ENCODE peak calls at places on chromosomes 4 and X, in eight cellular contexts. B is heart right ventricle; L is gastrocnemius medialis; G is kidney; O is CD8-positive, alpha-beta T cell; T is GM23338; Y is pancreas; U is heart left ventricle. S is an unnamed sample. For H3K36me3, the result is how much of the 10 kb centered on the place peaks cover.

GRCh38 chrX:150688911-150689451 is 4.2 kb upstream of the MTMR1 start:
- DNase-seq in U (no peak), O (no peak), G (no peak), T (peak), B (no peak), L (no peak), Y (no peak), S (no peak)

GRCh38 chr4:7421356-7422097 is 13.2 kb downstream of the PSAPL1 start:
- DNase-seq in T (no peak), G (no peak), B (no peak), U (no peak), O (no peak), L (no peak), Y (peak), S (no peak)

GRCh38 chr4:61406677-61407076 is 206.6 kb downstream of the ADGRL3 start:
- DNase-seq in O (no peak), L (no peak), B (no peak), Y (no peak), U (no peak), G (no peak), T (no peak), S (no peak)

GRCh38 chrX:119045884-119046283 is 26.9 kb upstream of the CT47C1 start:
- DNase-seq in U (no peak), B (no peak), O (no peak), G (no peak), T (no peak), Y (no peak), L (no peak), S (no peak)

GRCh38 chr4:83054928-83055327 is 19.9 kb downstream of the COPS4 start:
- DNase-seq in B (no peak), G (no peak), L (no peak), U (no peak), Y (no peak), T (no peak), O (no peak), S (no peak)

GRCh38 chr4:22502895-22503814 is 12.7 kb downstream of the ADGRA3 start:
- DNase-seq in B (no peak), G (no peak), O (no peak), T (no peak), Y (no peak), L (no peak), U (no peak), S (no peak)

GRCh38 chr4:5718411-5718810 is 7.4 kb downstream of the EVC start:
- DNase-seq in U (no peak), L (no peak), O (no peak), T (no peak), B (no peak), G (no peak), Y (no peak), S (no peak)

GRCh38 chr4:38058186-38058585 is 98.0 kb downstream of the PTTG2 start:
- DNase-seq in O (no peak), B (no peak), G (no peak), T (no peak), U (no peak), L (no peak), Y (no peak), S (no peak)

GRCh38 chr4:188387134-188387791 is 248.0 kb downstream of the TRIML1 start:
- DNase-seq in T (peak), B (no peak), O (no peak), L (no peak), G (no peak), Y (no peak), U (no peak), S (no peak)

GRCh38 chr4:82624819-82625218 is 63.0 kb upstream of the TMEM150C start:
- DNase-seq in O (no peak), U (no peak), L (no peak), Y (no peak), T (no peak), B (no peak), G (no peak), S (no peak)

DNA sequence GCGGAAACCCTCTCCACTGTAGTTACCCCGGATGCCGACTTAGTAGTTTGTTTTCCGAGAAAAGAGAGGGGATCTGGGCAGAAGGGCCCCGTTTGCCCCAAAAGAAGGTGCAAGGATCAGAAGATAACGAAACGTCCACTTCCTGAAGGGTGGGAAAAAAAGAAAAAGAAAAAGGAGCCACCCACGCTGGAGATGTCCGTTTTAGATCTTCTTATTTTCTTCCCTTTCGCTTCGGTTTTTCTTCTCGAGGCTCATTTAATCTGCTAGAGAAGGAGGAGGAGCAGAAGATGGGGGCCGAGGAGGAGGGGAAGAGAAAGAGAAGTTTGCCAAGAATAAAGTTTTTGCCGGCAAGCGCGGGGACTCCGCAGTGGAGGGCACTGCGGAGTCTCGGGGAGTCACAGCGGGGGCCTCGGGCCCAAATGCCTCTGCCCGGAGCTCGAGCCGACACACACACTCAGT is 490 bp downstream of the LEF1 start:
- DNase-seq in L (no peak), O (peak), Y (no peak), U (no peak), B (no peak), G (no peak), T (no peak), S (no peak)
- TF ChIP-seq CTCF in L (no peak), O (no peak), Y (no peak), U (no peak), B (no peak), G (no peak), T (no peak), S (no peak)

GRCh38 chr4:80492761-80493160 is 157.2 kb downstream of the CFAP299 start:
- DNase-seq in L (no peak), O (peak), G (no peak), B (no peak), T (no peak), U (no peak), Y (no peak), S (no peak)
- H3K4me3 ChIP-seq in L (no peak), O (no peak), G (no peak), B (no peak), T (no peak), U (no peak), Y (no peak), S (no peak)

GRCh38 chrX:1442016-1442665 is 10.6 kb downstream of the ASMTL start:
- DNase-seq in G (peak), L (no peak), Y (peak), T (no peak), B (no peak), O (no peak), U (no peak), S (no peak)

GRCh38 chrX:1442724-1443367 is 9.9 kb downstream of the ASMTL start:
- DNase-seq in T (no peak), U (no peak), O (no peak), L (no peak), B (no peak), Y (peak), G (peak), S (no peak)

GRCh38 chrX:1443496-1444075 is 9.1 kb downstream of the ASMTL start:
- DNase-seq in L (no peak), G (peak), O (no peak), B (no peak), U (no peak), Y (peak), T (no peak), S (no peak)

GRCh38 chrX:1448793-1449580 is 3.7 kb downstream of the ASMTL start:
- DNase-seq in L (no peak), O (peak), B (no peak), G (peak), Y (no peak), U (no peak), T (no peak), S (no peak)

DNA sequence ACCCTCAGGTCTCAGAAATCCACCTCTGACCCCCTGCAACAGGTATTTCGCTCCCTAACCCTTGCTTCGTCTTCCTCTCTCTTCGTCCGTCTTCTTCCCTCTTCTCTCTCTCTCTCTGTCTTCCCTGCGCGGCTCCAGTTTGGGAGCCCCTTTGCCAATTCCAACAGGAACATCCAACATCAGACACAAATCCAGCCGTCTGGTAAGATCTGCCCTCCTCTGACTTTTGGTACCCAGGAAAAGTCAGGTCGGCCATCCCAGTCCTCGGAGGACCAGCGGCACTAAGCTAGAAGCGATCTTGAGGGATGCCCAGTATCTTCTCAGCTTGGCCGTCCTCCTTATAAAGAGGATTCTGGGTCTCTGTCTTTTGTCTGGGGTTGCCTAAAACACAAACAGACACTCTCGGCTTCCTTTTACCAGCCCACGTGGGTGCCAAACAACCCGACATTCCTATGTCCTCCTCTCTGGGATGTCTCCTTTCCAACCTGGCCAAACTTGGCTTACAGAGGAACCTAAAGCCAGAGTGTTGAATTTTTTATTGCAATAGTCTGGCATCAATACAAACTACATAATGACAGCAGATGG is 7.7 kb downstream of the ASMTL start:
- DNase-seq in G (peak), L (no peak), B (no peak), Y (peak), U (no peak), O (no peak), T (no peak), S (no peak)
- H3K36me3 ChIP-seq in G (under half), L (under half), B (under half), Y (under half), U (under half), O (under half), T (under half), S (under half)

GRCh38 chrX:20225488-20225833 is 41.2 kb downstream of the RPS6KA3 start:
- DNase-seq in U (no peak), O (no peak), T (no peak), B (no peak), Y (no peak), G (no peak), L (no peak), S (no peak)
- TF ChIP-seq CTCF in U (no peak), O (no peak), T (no peak), B (no peak), Y (no peak), G (no peak), L (no peak), S (no peak)

GRCh38 chrX:13752141-13752540 is 17.6 kb downstream of the OFD1 start:
- DNase-seq in L (no peak), O (no peak), U (no peak), T (no peak), Y (no peak), B (no peak), G (no peak), S (no peak)

GRCh38 chrX:13750204-13750603 is 15.7 kb downstream of the OFD1 start:
- DNase-seq in G (no peak), L (no peak), B (no peak), U (no peak), O (no peak), T (peak), Y (no peak), S (no peak)

GRCh38 chrX:13748486-13748885 is 13.9 kb downstream of the OFD1 start:
- DNase-seq in B (no peak), O (no peak), L (no peak), U (no peak), G (no peak), T (no peak), Y (no peak), S (no peak)

GRCh38 chrX:13752646-13753045 is 18.1 kb downstream of the OFD1 start:
- DNase-seq in U (no peak), B (no peak), G (no peak), T (no peak), L (no peak), O (no peak), Y (no peak), S (peak)

GRCh38 chrX:13750812-13751211 is 16.3 kb downstream of the OFD1 start:
- DNase-seq in G (no peak), B (no peak), L (no peak), U (no peak), Y (no peak), T (no peak), O (no peak), S (no peak)
- H3K4me3 ChIP-seq in G (no peak), B (no peak), L (no peak), U (no peak), Y (no peak), T (no peak), O (no peak), S (no peak)

GRCh38 chrX:2371026-2371778 is 129.6 kb downstream of the DHRSX start:
- DNase-seq in Y (no peak), B (no peak), L (no peak), O (no peak), U (no peak), G (no peak), T (peak), S (no peak)
- H3K36me3 ChIP-seq in Y (under half), B (under half), L (under half), O (under half), U (under half), G (under half), T (under half), S (under half)

GRCh38 chrX:86133761-86134160 is 14.5 kb upstream of the DACH2 start:
- DNase-seq in B (no peak), Y (no peak), U (no peak), O (no peak), T (peak), L (no peak), G (no peak), S (no peak)
- TF ChIP-seq CTCF in B (peak), Y (peak), U (peak), O (peak), T (peak), L (no peak), G (peak), S (peak)

DNA sequence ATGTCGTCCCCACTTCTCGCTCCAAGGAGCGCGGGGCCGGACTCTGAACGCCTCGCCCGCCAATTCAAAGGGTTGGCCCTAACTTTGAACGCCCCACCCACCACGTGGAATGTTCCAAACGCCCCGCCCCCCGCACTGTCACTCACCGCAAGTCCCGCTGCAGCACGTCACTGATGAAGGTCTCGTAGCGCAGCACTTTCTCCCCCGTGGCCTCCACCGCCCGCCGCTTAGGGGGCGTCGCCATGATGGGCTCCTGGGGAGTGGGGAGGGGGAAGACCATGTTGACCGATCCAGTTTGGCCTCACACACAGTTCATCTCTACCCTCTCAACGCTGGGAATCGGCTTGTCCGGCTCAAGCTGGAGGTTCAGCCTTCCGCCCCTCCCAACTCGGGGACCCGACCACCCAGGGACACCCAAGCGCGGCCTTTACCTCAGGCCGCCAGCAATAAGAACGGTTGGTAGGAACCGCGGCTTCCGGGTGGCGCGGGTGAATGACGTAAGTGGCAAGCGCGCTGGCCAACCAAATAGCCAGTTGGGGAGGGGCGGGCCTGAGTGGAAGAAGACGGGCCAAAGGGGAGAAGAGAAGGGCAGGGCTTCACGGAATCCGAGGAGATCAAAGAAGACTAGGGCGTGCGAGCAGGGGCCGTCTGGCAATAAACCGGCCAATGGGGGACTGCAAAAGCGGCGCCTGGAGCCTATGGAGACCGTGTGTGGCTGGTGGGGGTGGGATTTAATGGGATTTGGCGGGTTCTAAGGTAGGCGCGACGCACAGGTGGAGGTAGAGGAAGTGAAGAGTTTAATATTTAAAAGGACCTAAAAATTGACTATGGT is at the start of gene UXT:
- DNase-seq in Y (peak), L (peak), O (peak), T (peak), U (peak), B (peak), G (peak), S (peak)
- H3K4me3 ChIP-seq in Y (peak), L (peak), O (peak), T (peak), U (peak), B (peak), G (peak), S (peak)

DNA sequence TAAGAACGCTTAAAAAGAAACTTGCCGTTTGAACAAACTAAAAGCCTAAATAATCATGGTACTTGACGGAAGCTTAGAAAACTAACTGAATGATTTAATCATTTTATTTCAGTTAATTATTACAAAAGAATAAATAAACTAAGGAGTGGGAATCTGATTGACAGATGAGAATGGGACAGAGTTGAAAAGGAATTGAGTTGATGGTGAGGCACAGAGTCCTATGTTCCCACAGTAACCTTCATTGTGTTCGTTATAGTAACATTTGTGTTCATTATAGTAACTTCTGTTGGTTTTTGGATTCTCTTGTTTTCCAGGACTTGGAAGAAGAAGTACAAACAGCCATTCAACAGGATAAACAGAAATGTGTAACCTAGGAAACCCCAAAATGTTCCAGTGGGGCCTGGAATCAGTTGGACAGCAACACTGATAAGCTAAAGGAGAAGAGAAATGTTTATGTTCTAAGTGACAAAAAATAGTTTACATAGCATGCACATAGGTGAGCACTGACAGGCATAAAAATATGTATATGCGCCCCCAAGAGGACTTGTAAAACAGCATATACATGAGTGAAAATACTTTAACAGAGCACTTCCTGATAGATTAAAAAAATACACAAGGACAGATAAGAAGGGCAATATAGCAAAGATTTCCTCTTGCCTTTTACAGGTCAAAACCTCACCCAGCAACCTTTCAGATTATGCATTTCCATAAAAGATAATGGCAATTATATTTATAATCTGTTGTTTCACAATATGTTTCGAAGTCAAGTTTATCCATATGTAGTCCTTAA is 218.6 kb upstream of the HTR2C start:
- DNase-seq in Y (no peak), T (no peak), U (no peak), L (no peak), G (no peak), O (no peak), B (no peak), S (no peak)
- H3K36me3 ChIP-seq in Y (under half), T (under half), U (under half), L (under half), G (under half), O (under half), B (under half), S (under half)